ENCODE peak calls at places on chromosomes 12 and 14, in five cellular contexts. C is astrocyte of the spinal cord, B is spleen, U is lung, J is transverse colon. K is an unnamed sample.

GRCh38 chr12:124170756-124171155 is 124.1 kb upstream of the RFLNA start:
- DNase-seq in B (no peak), C (no peak), J (no peak), U (no peak), K (no peak)

GRCh38 chr12:129570796-129571400 is 332.9 kb downstream of the TMEM132D start:
- DNase-seq in U (no peak), J (no peak), C (peak; percentile 6), B (no peak), K (no peak)

GRCh38 chr12:87185367-87185766 is 843.8 kb downstream of the C12orf50 start:
- DNase-seq in B (no peak), J (no peak), U (no peak), C (no peak), K (no peak)

GRCh38 chr14:57502581-57503254 is 9.1 kb upstream of the CCDC198 start:
- DNase-seq in U (no peak), J (no peak), C (peak; percentile 29), B (no peak), K (no peak)

GRCh38 chr12:2794261-2794735 is 472 bp upstream of the FKBP4 start:
- DNase-seq in U (no peak), C (no peak), B (peak; percentile 89), J (peak; percentile 26), K (no peak)

GRCh38 chr12:77940566-77940965 is 109.9 kb downstream of the NAV3 start:
- DNase-seq in B (no peak), U (no peak), C (no peak), J (no peak), K (no peak)

GRCh38 chr12:62640910-62641448 is 174.4 kb downstream of the MON2 start:
- DNase-seq in U (no peak), C (peak; percentile 56), B (no peak), J (no peak), K (no peak)

GRCh38 chr12:130965668-130966067 is 12.0 kb downstream of the ADGRD1 start:
- DNase-seq in J (no peak), U (no peak), C (no peak), B (no peak), K (no peak)

GRCh38 chr14:105093426-105094192 is 28.4 kb upstream of the GPR132 start:
- DNase-seq in U (peak; percentile 81), J (peak; percentile 88), B (peak; percentile 93), C (peak; percentile 72), K (no peak)

GRCh38 chr12:15522574-15523187 is 200.4 kb downstream of the PTPRO start:
- DNase-seq in C (peak; percentile 56), B (no peak), J (no peak), U (no peak), K (no peak)

GRCh38 chr12:31962076-31962475 is 2.9 kb downstream of the RESF1 start:
- DNase-seq in J (no peak), U (no peak), B (no peak), C (no peak), K (no peak)

GRCh38 chr12:121003650-121004049 is 12.6 kb downstream of the C12orf43 start:
- DNase-seq in U (no peak), J (peak; percentile 57), C (no peak), B (peak; percentile 32), K (no peak)

GRCh38 chr14:26598672-26599131 is 869 bp upstream of the NOVA1 start:
- DNase-seq in B (no peak), J (no peak), C (no peak), U (no peak), K (no peak)

GRCh38 chr14:69037790-69038448 is 58.8 kb upstream of the ACTN1 start:
- DNase-seq in C (no peak), U (no peak), J (no peak), B (no peak), K (no peak)

GRCh38 chr14:52018252-52018651 is 28.9 kb downstream of the RTRAF start:
- DNase-seq in U (no peak), J (peak; percentile 73), C (no peak), B (no peak), K (no peak)

GRCh38 chr12:105317453-105317852 is 13.0 kb upstream of the C12orf75 start:
- DNase-seq in J (no peak), B (no peak), U (no peak), C (peak; percentile 48), K (peak; percentile 42)

GRCh38 chr12:109488051-109488665 is 10.7 kb downstream of the UBE3B start:
- DNase-seq in C (no peak), B (no peak), U (no peak), J (no peak), K (peak; percentile 69)

GRCh38 chr12:56645201-56645716 is 525 bp downstream of the ATP5F1B start:
- DNase-seq in C (peak; percentile 5), U (no peak), J (peak; percentile 16), B (peak; percentile 83), K (no peak)

GRCh38 chr14:82080319-82080718 is 546.7 kb upstream of the SEL1L start:
- DNase-seq in B (no peak), U (no peak), C (no peak), J (no peak), K (no peak)

GRCh38 chr12:109273354-109273753 is 35.7 kb downstream of the FOXN4 start:
- DNase-seq in U (no peak), B (no peak), C (no peak), J (no peak), K (no peak)

GRCh38 chr12:132249747-132250478 is 79.5 kb downstream of the GALNT9 start:
- DNase-seq in C (no peak), B (peak; percentile 55), J (no peak), U (no peak), K (no peak)

GRCh38 chr14:21054123-21054767 is 3.4 kb upstream of the RNASE8 start:
- DNase-seq in J (peak; percentile 58), B (no peak), C (no peak), U (no peak), K (no peak)

GRCh38 chr12:53169644-53170043 is 10.9 kb upstream of the ZNF740 start:
- DNase-seq in U (no peak), C (no peak), J (no peak), B (no peak), K (no peak)

GRCh38 chr12:76252031-76252430 is 96.2 kb downstream of the BBS10 start:
- DNase-seq in J (no peak), U (no peak), B (no peak), C (no peak), K (no peak)

GRCh38 chr14:57418999-57419398 is 28.6 kb downstream of the NAA30 start:
- DNase-seq in J (no peak), U (no peak), C (no peak), B (no peak), K (no peak)

GRCh38 chr12:92753976-92754885 is 51.4 kb downstream of the PLEKHG7 start:
- DNase-seq in C (no peak), B (no peak), J (no peak), U (no peak), K (no peak)

GRCh38 chr12:116773276-116773731 is 35.2 kb downstream of the RNFT2 start:
- DNase-seq in J (no peak), U (no peak), C (no peak), B (peak; percentile 4), K (peak; percentile 3)

GRCh38 chr12:91763654-91764439 is 381.8 kb downstream of the BTG1 start:
- DNase-seq in U (no peak), J (no peak), B (no peak), C (no peak), K (no peak)

GRCh38 chr12:104237930-104238329 is 22.4 kb downstream of the TXNRD1 start:
- DNase-seq in J (no peak), B (no peak), C (no peak), U (no peak), K (no peak)

GRCh38 chr12:3203713-3204112 is 126.5 kb downstream of the TSPAN9 start:
- DNase-seq in J (no peak), C (no peak), B (no peak), U (no peak), K (no peak)

GRCh38 chr12:54603173-54603814 is 14.8 kb upstream of the PPP1R1A start:
- DNase-seq in J (peak; percentile 59), C (peak; percentile 70), B (peak; percentile 79), U (peak; percentile 69), K (peak; percentile 33)

GRCh38 chr12:25051171-25051570 is 102.3 kb upstream of the BCAT1 start:
- DNase-seq in U (no peak), B (no peak), C (no peak), J (no peak), K (no peak)
- H3K4me3 ChIP-seq in U (no peak overlapping the region), B (no peak overlapping the region), C (no peak overlapping the region), J (no peak overlapping the region), K (no peak overlapping the region)

GRCh38 chr14:73722581-73722980 is 8.4 kb upstream of the PNMA1 start:
- DNase-seq in C (no peak), U (no peak), B (no peak), J (no peak), K (no peak)

GRCh38 chr14:73723799-73724621 is 9.8 kb upstream of the PNMA1 start:
- DNase-seq in C (peak; percentile 97), U (peak; percentile 78), J (no peak), B (no peak), K (peak; percentile 98)

GRCh38 chr14:73725116-73726024 is 11.2 kb upstream of the PNMA1 start:
- DNase-seq in B (no peak), J (no peak), C (peak; percentile 68), U (no peak), K (no peak)

GRCh38 chr14:73724696-73725095 is 10.5 kb upstream of the PNMA1 start:
- DNase-seq in C (no peak), U (no peak), B (no peak), J (no peak), K (no peak)

DNA sequence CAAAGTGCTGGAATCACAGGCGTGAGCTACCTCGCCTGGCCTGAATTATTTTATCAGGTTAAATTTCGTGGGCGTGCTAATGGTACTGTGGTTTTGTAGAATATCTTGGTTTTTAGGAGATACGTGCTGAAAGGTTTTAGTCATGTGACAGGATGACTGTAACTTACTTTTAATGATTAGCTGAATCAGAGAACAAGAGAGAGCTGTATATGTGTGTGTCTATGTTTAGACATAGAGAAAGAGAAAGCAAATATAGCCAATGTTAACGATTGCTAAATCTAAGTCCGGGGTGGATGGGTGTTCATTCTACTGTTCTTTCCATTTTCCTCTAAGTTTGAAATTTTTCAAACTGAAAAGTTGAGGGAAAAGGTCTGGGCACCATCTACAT is 9.2 kb upstream of the PNMA1 start:
- DNase-seq in J (no peak), C (peak; percentile 65), U (no peak), B (no peak), K (peak; percentile 53)
- H3K4me3 ChIP-seq in J (no peak overlapping the region), C (no peak overlapping the region), U (no peak overlapping the region), B (no peak overlapping the region), K (peak overlapping the region; percentile 23)

GRCh38 chr12:10612954-10613333 is 465 bp downstream of the MAGOHB start:
- DNase-seq in U (no peak), C (no peak), J (no peak), B (no peak), K (no peak)
- H3K4me3 ChIP-seq in U (peak overlapping the region; percentile 95), C (peak overlapping the region; percentile 98), J (peak overlapping the region; percentile 94), B (peak overlapping the region; percentile 58), K (peak overlapping the region; percentile 68)

GRCh38 chr14:106843376-106843775 is 1317.0 kb downstream of the TMEM121 start:
- DNase-seq in J (no peak), U (no peak), B (no peak), C (no peak), K (no peak)

GRCh38 chr14:106844608-106845285 is 1318.4 kb downstream of the TMEM121 start:
- DNase-seq in U (peak; percentile 76), C (no peak), B (peak; percentile 96), J (peak; percentile 90), K (no peak)

GRCh38 chr14:106842687-106843086 is 1316.3 kb downstream of the TMEM121 start:
- DNase-seq in U (no peak), C (no peak), B (no peak), J (peak; percentile 49), K (no peak)

GRCh38 chr14:106845286-106846087 is 1319.1 kb downstream of the TMEM121 start:
- DNase-seq in U (peak; percentile 69), B (peak; percentile 87), C (no peak), J (peak; percentile 92), K (no peak)

GRCh38 chr14:106843951-106844483 is 1317.6 kb downstream of the TMEM121 start:
- DNase-seq in B (peak; percentile 77), U (peak; percentile 51), C (no peak), J (peak; percentile 67), K (no peak)
- H3K4me3 ChIP-seq in B (peak overlapping the region; percentile 58), U (peak overlapping the region; percentile 64), C (no peak overlapping the region), J (peak overlapping the region; percentile 44), K (peak overlapping the region; percentile 39)

K was measured in AG09309.